ENCODE peak calls at places on chromosomes 6 and 20, in four cellular contexts. S is neural progenitor cell, A is endothelial cell of umbilical vein, B is fibroblast of lung. P is an unnamed sample. For H3K4me1, the result is how much of the 10 kb centered on the place peaks cover.

GRCh38 chr6:143062551-143062950 is 1.9 kb downstream of the AIG1 start:
- DNase-seq in A (no peak), B (no peak), S (no peak), P (no peak)

GRCh38 chr6:43368517-43369160 is 808 bp downstream of the ZNF318 start:
- DNase-seq in A (peak), B (peak), S (peak), P (peak)

GRCh38 chr20:47224300-47224791 is 132.2 kb downstream of the ZMYND8 start:
- DNase-seq in S (no peak), B (no peak), A (no peak), P (no peak)

GRCh38 chr6:141261016-141261671 is 871.6 kb upstream of the GJE1 start:
- DNase-seq in B (no peak), A (no peak), S (no peak), P (no peak)

GRCh38 chr20:35145141-35145564 is 2.0 kb downstream of the EDEM2 start:
- DNase-seq in A (peak), B (peak), S (peak), P (peak)

GRCh38 chr6:153804755-153805330 is 234.2 kb upstream of the OPRM1 start:
- DNase-seq in B (no peak), A (no peak), S (no peak), P (no peak)

GRCh38 chr20:44651507-44652373 is at the start of gene ADA:
- DNase-seq in S (peak), A (peak), B (no peak), P (peak)

GRCh38 chr6:133631421-133631820 is 257.5 kb upstream of the TCF21 start:
- DNase-seq in A (no peak), B (peak), S (no peak), P (no peak)

GRCh38 chr6:33827546-33828451 is 24.0 kb upstream of the MLN start:
- DNase-seq in A (no peak), S (no peak), B (no peak), P (no peak)

GRCh38 chr6:169186496-169187169 is 67.0 kb downstream of the THBS2 start:
- DNase-seq in S (no peak), B (no peak), A (no peak), P (no peak)

GRCh38 chr6:100913400-100914276 is 32.5 kb upstream of the ASCC3 start:
- DNase-seq in A (no peak), B (no peak), S (peak), P (no peak)

GRCh38 chr20:2814587-2815051 is at the start of gene C20orf141:
- DNase-seq in A (peak), B (peak), S (no peak), P (peak)

GRCh38 chr20:34874094-34874654 is 1.5 kb upstream of the GGT7 start:
- DNase-seq in S (peak), A (peak), B (peak), P (peak)

GRCh38 chr6:166532302-166532701 is 54.2 kb downstream of the RAMACL start:
- DNase-seq in S (no peak), A (no peak), B (no peak), P (no peak)

GRCh38 chr6:142279350-142280180 is 22.2 kb upstream of the ADGRG6 start:
- DNase-seq in B (peak), A (peak), S (no peak), P (no peak)

GRCh38 chr6:169780571-169781091 is 29.2 kb downstream of the ERMARD start:
- DNase-seq in A (peak), B (peak), S (no peak), P (no peak)

GRCh38 chr6:152984387-152984872 is 1.6 kb upstream of the FBXO5 start:
- DNase-seq in S (peak), A (no peak), B (no peak), P (no peak)

DNA sequence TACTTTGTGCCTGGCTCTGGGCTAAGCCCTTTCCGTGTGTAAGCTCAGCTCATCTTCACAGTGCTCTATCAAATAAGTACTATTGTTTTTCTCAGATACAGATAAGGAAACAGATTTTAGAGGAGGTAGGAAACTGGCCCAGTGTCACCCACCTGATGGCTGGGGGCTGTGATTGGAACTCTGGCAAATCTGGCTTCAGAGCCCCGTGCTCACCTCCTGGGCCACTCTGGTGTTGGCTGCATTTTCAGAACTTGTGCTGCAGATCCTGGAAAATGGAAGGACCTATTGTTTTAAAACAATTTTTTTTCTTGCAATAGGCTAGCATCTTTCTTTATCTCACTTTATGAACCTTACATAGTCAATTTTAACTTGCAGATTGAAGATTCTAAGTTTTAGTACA is 5.7 kb downstream of the STX16 start:
- DNase-seq in S (no peak), A (no peak), B (no peak), P (no peak)
- H3K4me1 ChIP-seq in S (half or more), A (half or more), B (under half), P (under half)

GRCh38 chr20:49306903-49307336 is 29.1 kb upstream of the ZNFX1 start:
- DNase-seq in S (no peak), B (no peak), A (no peak), P (no peak)
- H3K4me3 ChIP-seq in S (no peak), B (no peak), A (no peak), P (no peak)

GRCh38 chr6:127518212-127518709 is 874 bp downstream of the MTCL3 start:
- DNase-seq in S (peak), A (no peak), B (no peak), P (peak)
- TF ChIP-seq EZH2 in S (no peak), A (no peak), B (no peak), P (no peak)

GRCh38 chr6:112013051-112013450 is 40.9 kb upstream of the CCN6 start:
- DNase-seq in S (no peak), A (no peak), B (no peak), P (no peak)
- H3K4me1 ChIP-seq in S (under half), A (under half), B (under half), P (under half)

GRCh38 chr20:63177785-63178444 is 38.0 kb downstream of the YTHDF1 start:
- DNase-seq in A (no peak), S (peak), B (no peak), P (peak)
- H3K4me3 ChIP-seq in A (no peak), S (peak), B (no peak), P (peak)

DNA sequence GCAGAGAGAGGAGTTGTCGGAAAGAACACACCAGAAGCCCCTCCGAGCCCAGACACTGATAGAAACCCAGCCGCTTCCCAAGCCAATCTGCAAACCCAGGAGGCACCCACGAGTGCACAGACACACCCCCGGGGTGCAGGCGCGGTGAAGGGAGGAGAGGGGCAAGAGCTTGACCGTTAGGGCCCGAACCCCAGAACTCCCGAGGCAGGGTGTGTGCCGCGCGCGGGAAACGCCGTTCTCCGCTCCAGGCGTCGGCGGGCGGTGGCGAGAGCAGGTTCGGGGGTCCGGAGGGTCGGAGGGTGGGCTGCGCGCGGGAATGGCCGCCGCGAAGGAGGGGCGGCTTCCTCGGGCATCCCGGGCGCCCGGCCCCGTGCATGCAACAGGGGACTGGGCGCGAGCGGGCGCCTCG is 549 bp downstream of the ELOVL2 start:
- DNase-seq in S (no peak), B (no peak), A (no peak), P (no peak)
- TF ChIP-seq EZH2 in S (peak), B (peak), A (peak), P (no peak)

GRCh38 chr6:11730645-11731044 is 48.0 kb downstream of the ADTRP start:
- DNase-seq in B (no peak), A (no peak), S (no peak), P (no peak)
- H3K4me1 ChIP-seq in B (under half), A (under half), S (under half), P (under half)

GRCh38 chr6:1383729-1384548 is 5.4 kb upstream of the FOXF2 start:
- DNase-seq in B (peak), A (no peak), S (peak), P (no peak)
- H3K4me3 ChIP-seq in B (peak), A (no peak), S (peak), P (no peak)